ENCODE peak calls at places on chromosomes 2 and 18, in seven cellular contexts. One of them, this sample, is unnamed. For H3K4me1, the result is how much of the 10 kb centered on the place peaks cover.

GRCh38 chr18:11719050-11719449 is 30.0 kb downstream of the GNAL start:
- DNase-seq in endothelial cell of umbilical vein: no peak
- DNase-seq in Caco-2: no peak
- DNase-seq in ovary: no peak
- DNase-seq in GM23248: no peak
- DNase-seq in IMR-90: no peak
- DNase-seq in BE2C: no peak
- DNase-seq in this sample: no peak

GRCh38 chr2:185608799-185609198 is 129.8 kb upstream of the FSIP2 start:
- DNase-seq in endothelial cell of umbilical vein: peak
- DNase-seq in Caco-2: no peak
- DNase-seq in ovary: no peak
- DNase-seq in GM23248: peak
- DNase-seq in IMR-90: no peak
- DNase-seq in BE2C: peak
- DNase-seq in this sample: no peak

GRCh38 chr2:149732001-149732685 is 144.6 kb upstream of the MMADHC start:
- DNase-seq in endothelial cell of umbilical vein: no peak
- DNase-seq in Caco-2: no peak
- DNase-seq in ovary: no peak
- DNase-seq in GM23248: peak
- DNase-seq in IMR-90: peak
- DNase-seq in BE2C: peak
- DNase-seq in this sample: no peak

GRCh38 chr2:106282816-106283215 is 88.7 kb upstream of the UXS1 start:
- DNase-seq in endothelial cell of umbilical vein: no peak
- DNase-seq in Caco-2: no peak
- DNase-seq in ovary: no peak
- DNase-seq in GM23248: no peak
- DNase-seq in IMR-90: no peak
- DNase-seq in BE2C: no peak
- DNase-seq in this sample: no peak

GRCh38 chr2:100660851-100661584 is 98.2 kb downstream of the PDCL3 start:
- DNase-seq in endothelial cell of umbilical vein: no peak
- DNase-seq in Caco-2: no peak
- DNase-seq in ovary: no peak
- DNase-seq in GM23248: no peak
- DNase-seq in IMR-90: no peak
- DNase-seq in BE2C: no peak
- DNase-seq in this sample: no peak

GRCh38 chr2:70070557-70071268 is 16.6 kb upstream of the PCBP1 start:
- DNase-seq in endothelial cell of umbilical vein: peak
- DNase-seq in Caco-2: peak
- DNase-seq in ovary: peak
- DNase-seq in GM23248: peak
- DNase-seq in IMR-90: peak
- DNase-seq in BE2C: peak
- DNase-seq in this sample: peak

GRCh38 chr2:119402645-119403560 is 28.8 kb upstream of the TMEM37 start:
- DNase-seq in endothelial cell of umbilical vein: no peak
- DNase-seq in Caco-2: peak
- DNase-seq in ovary: no peak
- DNase-seq in GM23248: no peak
- DNase-seq in IMR-90: no peak
- DNase-seq in BE2C: no peak
- DNase-seq in this sample: no peak

GRCh38 chr2:109304248-109304647 is 175.2 kb downstream of the SH3RF3 start:
- DNase-seq in endothelial cell of umbilical vein: no peak
- DNase-seq in Caco-2: no peak
- DNase-seq in ovary: no peak
- DNase-seq in GM23248: no peak
- DNase-seq in IMR-90: no peak
- DNase-seq in BE2C: no peak
- DNase-seq in this sample: no peak

GRCh38 chr18:69469444-69469919 is 68.8 kb downstream of the DOK6 start:
- DNase-seq in endothelial cell of umbilical vein: no peak
- DNase-seq in Caco-2: peak
- DNase-seq in ovary: no peak
- DNase-seq in GM23248: peak
- DNase-seq in IMR-90: no peak
- DNase-seq in BE2C: peak
- DNase-seq in this sample: no peak

GRCh38 chr18:78722959-78723706 is 256.5 kb upstream of the SALL3 start:
- DNase-seq in endothelial cell of umbilical vein: no peak
- DNase-seq in Caco-2: no peak
- DNase-seq in ovary: no peak
- DNase-seq in GM23248: no peak
- DNase-seq in IMR-90: no peak
- DNase-seq in BE2C: no peak
- DNase-seq in this sample: peak

GRCh38 chr2:43196773-43197567 is 29.4 kb downstream of the ZFP36L2 start:
- DNase-seq in endothelial cell of umbilical vein: no peak
- DNase-seq in Caco-2: no peak
- DNase-seq in ovary: no peak
- DNase-seq in GM23248: peak
- DNase-seq in IMR-90: peak
- DNase-seq in BE2C: no peak
- DNase-seq in this sample: no peak

GRCh38 chr18:22558945-22559385 is 141.2 kb upstream of the CTAGE1 start:
- DNase-seq in endothelial cell of umbilical vein: peak
- DNase-seq in Caco-2: peak
- DNase-seq in ovary: peak
- DNase-seq in GM23248: peak
- DNase-seq in IMR-90: peak
- DNase-seq in BE2C: peak
- DNase-seq in this sample: peak

GRCh38 chr2:23609254-23609653 is 224.3 kb downstream of the KLHL29 start:
- DNase-seq in endothelial cell of umbilical vein: no peak
- DNase-seq in Caco-2: no peak
- DNase-seq in ovary: no peak
- DNase-seq in GM23248: no peak
- DNase-seq in IMR-90: no peak
- DNase-seq in BE2C: no peak
- DNase-seq in this sample: no peak

GRCh38 chr2:51322612-51323011 is 290.7 kb upstream of the NRXN1 start:
- DNase-seq in endothelial cell of umbilical vein: no peak
- DNase-seq in Caco-2: no peak
- DNase-seq in ovary: no peak
- DNase-seq in GM23248: no peak
- DNase-seq in IMR-90: no peak
- DNase-seq in BE2C: no peak
- DNase-seq in this sample: no peak
- H3K4me1 ChIP-seq in endothelial cell of umbilical vein: under half
- H3K4me1 ChIP-seq in Caco-2: under half
- H3K4me1 ChIP-seq in ovary: under half
- H3K4me1 ChIP-seq in GM23248: under half
- H3K4me1 ChIP-seq in IMR-90: under half
- H3K4me1 ChIP-seq in BE2C: under half
- H3K4me1 ChIP-seq in this sample: under half

DNA sequence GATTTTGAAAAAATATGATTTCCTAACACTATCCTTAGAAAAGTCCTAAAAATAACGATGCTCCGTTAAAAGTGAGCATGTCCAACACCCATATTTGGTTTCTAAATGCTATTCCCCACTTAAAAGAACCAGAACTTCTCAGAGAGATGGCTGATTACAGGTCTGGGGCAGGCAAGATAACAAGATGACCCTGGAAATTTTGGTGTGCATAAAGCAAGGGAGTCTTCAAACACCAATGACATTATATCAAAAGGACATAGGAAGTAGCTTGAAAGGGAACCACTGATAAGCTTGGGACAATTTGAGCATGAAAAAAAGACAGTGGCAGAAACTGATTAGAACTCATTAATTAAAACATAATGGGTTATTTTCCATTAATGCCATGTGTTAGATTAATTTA is 17.9 kb downstream of the STK17B start:
- DNase-seq in endothelial cell of umbilical vein: no peak
- DNase-seq in Caco-2: no peak
- DNase-seq in ovary: no peak
- DNase-seq in GM23248: no peak
- DNase-seq in IMR-90: no peak
- DNase-seq in BE2C: no peak
- DNase-seq in this sample: no peak
- H3K4me1 ChIP-seq in endothelial cell of umbilical vein: under half
- H3K4me1 ChIP-seq in Caco-2: under half
- H3K4me1 ChIP-seq in ovary: under half
- H3K4me1 ChIP-seq in GM23248: under half
- H3K4me1 ChIP-seq in IMR-90: under half
- H3K4me1 ChIP-seq in BE2C: under half
- H3K4me1 ChIP-seq in this sample: under half

GRCh38 chr2:24913896-24914295 is 6.1 kb downstream of the ADCY3 start:
- DNase-seq in endothelial cell of umbilical vein: no peak
- DNase-seq in Caco-2: no peak
- DNase-seq in ovary: peak
- DNase-seq in GM23248: no peak
- DNase-seq in IMR-90: no peak
- DNase-seq in BE2C: no peak
- DNase-seq in this sample: no peak
- H3K4me1 ChIP-seq in endothelial cell of umbilical vein: under half
- H3K4me1 ChIP-seq in Caco-2: under half
- H3K4me1 ChIP-seq in ovary: under half
- H3K4me1 ChIP-seq in GM23248: under half
- H3K4me1 ChIP-seq in IMR-90: under half
- H3K4me1 ChIP-seq in BE2C: under half
- H3K4me1 ChIP-seq in this sample: under half

GRCh38 chr2:38178556-38179419 is 102.8 kb upstream of the CYP1B1 start:
- DNase-seq in endothelial cell of umbilical vein: peak
- DNase-seq in Caco-2: no peak
- DNase-seq in ovary: no peak
- DNase-seq in GM23248: peak
- DNase-seq in IMR-90: peak
- DNase-seq in BE2C: no peak
- DNase-seq in this sample: peak
- H3K4me1 ChIP-seq in endothelial cell of umbilical vein: under half
- H3K4me1 ChIP-seq in Caco-2: under half
- H3K4me1 ChIP-seq in ovary: under half
- H3K4me1 ChIP-seq in GM23248: half or more
- H3K4me1 ChIP-seq in IMR-90: under half
- H3K4me1 ChIP-seq in BE2C: under half
- H3K4me1 ChIP-seq in this sample: under half

DNA sequence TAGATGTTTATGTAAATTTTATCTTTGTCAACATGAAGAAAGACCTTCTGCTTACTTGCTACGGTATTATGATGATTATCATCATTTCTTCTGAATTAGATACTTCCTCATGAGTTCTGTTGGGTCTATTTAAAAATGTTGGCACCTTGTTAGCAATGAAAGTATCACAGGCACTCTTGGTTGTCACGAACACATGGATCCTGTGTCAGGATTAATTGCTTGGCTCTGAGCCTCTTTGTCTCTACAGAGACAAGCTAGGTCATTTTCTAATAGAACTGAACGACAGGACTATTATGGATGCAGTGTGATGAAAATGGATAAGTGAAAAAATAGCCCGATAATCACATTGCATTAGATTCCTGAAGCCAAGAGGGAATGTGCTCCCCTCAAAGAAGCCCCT is 110.3 kb downstream of the DOCK10 start:
- DNase-seq in endothelial cell of umbilical vein: no peak
- DNase-seq in Caco-2: no peak
- DNase-seq in ovary: no peak
- DNase-seq in GM23248: no peak
- DNase-seq in IMR-90: no peak
- DNase-seq in BE2C: no peak
- DNase-seq in this sample: no peak
- H3K4me1 ChIP-seq in endothelial cell of umbilical vein: under half
- H3K4me1 ChIP-seq in Caco-2: under half
- H3K4me1 ChIP-seq in ovary: under half
- H3K4me1 ChIP-seq in GM23248: under half
- H3K4me1 ChIP-seq in IMR-90: under half
- H3K4me1 ChIP-seq in BE2C: under half
- H3K4me1 ChIP-seq in this sample: under half

DNA sequence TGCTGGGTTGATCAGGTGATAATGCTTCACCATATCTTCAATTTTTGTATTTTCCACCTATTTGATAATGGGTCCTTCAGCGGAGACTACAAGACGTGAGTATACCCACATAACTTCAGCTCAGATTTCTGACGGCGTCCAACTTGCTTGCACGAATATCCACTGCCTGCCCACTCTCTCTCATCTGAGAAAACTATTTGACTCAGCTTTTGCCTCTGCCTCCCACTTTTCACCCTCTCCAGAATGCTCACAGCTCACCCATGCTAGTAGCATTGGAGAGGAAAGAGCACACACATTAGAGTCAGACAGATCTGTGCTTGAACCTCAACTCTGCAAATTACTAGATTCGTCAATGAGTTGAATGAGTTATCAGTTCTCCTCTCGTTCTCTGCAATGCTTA is 166.8 kb downstream of the BCL2 start:
- DNase-seq in endothelial cell of umbilical vein: no peak
- DNase-seq in Caco-2: no peak
- DNase-seq in ovary: no peak
- DNase-seq in GM23248: no peak
- DNase-seq in IMR-90: no peak
- DNase-seq in BE2C: no peak
- DNase-seq in this sample: no peak
- H3K4me1 ChIP-seq in endothelial cell of umbilical vein: under half
- H3K4me1 ChIP-seq in Caco-2: under half
- H3K4me1 ChIP-seq in ovary: under half
- H3K4me1 ChIP-seq in GM23248: under half
- H3K4me1 ChIP-seq in IMR-90: under half
- H3K4me1 ChIP-seq in BE2C: under half
- H3K4me1 ChIP-seq in this sample: under half

This sample was measured in ascending aorta.